ENCODE peak calls at places on chromosomes 7 and 10, in eight cellular contexts. A is activated T-cell treated with anti-CD3 and anti-CD28 coated beads for 24 hours; D is NCI-H1092; P is left lobe of liver; S is foreskin melanocyte; L is Panc1; U is activated naive CD4-positive, alpha-beta T cell treated with anti-CD3 and anti-CD28 coated beads for 36 hours; X is GM12865. H is an unnamed sample.

GRCh38 chr7:76069238-76069638 is 21.3 kb downstream of the MDH2 start:
- DNase-seq in X (no peak), A (no peak), S (peak), D (no peak), P (no peak), U (peak), L (no peak), H (peak)

GRCh38 chr7:29620531-29620930 is 56.9 kb downstream of the PRR15 start:
- DNase-seq in X (no peak), A (no peak), U (no peak), S (no peak), L (no peak), D (no peak), P (no peak), H (no peak)

GRCh38 chr7:44307301-44307900 is 18.0 kb downstream of the CAMK2B start:
- DNase-seq in U (peak), A (no peak), L (peak), X (peak), P (no peak), S (peak), D (peak), H (peak)

GRCh38 chr7:10780400-10780747 is 193.3 kb upstream of the PHF14 start:
- DNase-seq in L (no peak), S (no peak), X (no peak), U (no peak), D (no peak), A (no peak), P (no peak), H (no peak)

GRCh38 chr7:94431620-94432295 is 37.1 kb downstream of the COL1A2 start:
- DNase-seq in P (no peak), L (no peak), S (no peak), A (no peak), U (no peak), D (no peak), X (no peak), H (no peak)

GRCh38 chr10:120586471-120586872 is 129.4 kb downstream of the PLPP4 start:
- DNase-seq in U (no peak), S (no peak), L (no peak), X (no peak), A (no peak), P (no peak), D (no peak), H (no peak)

GRCh38 chr7:98922392-98923107 is 44.2 kb downstream of the TRRAP start:
- DNase-seq in U (no peak), S (no peak), L (no peak), X (no peak), P (peak), A (no peak), D (no peak), H (no peak)

GRCh38 chr7:101728888-101729883 is 88.2 kb upstream of the CUX1 start:
- DNase-seq in X (no peak), U (no peak), D (no peak), S (no peak), A (no peak), P (no peak), L (no peak), H (peak)

GRCh38 chr10:9096288-9096687 is 1041.8 kb downstream of the GATA3 start:
- DNase-seq in D (no peak), U (peak), S (no peak), L (no peak), P (no peak), A (peak), X (no peak), H (no peak)

GRCh38 chr10:31116226-31116625 is 84.6 kb upstream of the ZNF438 start:
- DNase-seq in U (no peak), X (no peak), D (no peak), P (no peak), A (no peak), L (no peak), S (no peak), H (no peak)

GRCh38 chr7:6160191-6160623 is 112.2 kb downstream of the CYTH3 start:
- DNase-seq in P (no peak), A (no peak), U (no peak), X (no peak), L (no peak), D (no peak), S (peak), H (peak)

GRCh38 chr10:118108194-118109026 is 61.7 kb upstream of the RAB11FIP2 start:
- DNase-seq in U (no peak), A (no peak), D (peak), P (no peak), S (no peak), L (no peak), X (no peak), H (no peak)